ENCODE peak calls at places on chromosomes 3 and 15, in ten cellular contexts. U, W, J, H, B, P, K, I, O and L are unnamed samples.
A peak's percentile ranks its signal among the peaks of the same experiment; 100 is the strongest.

GRCh38 chr3:132997404-132997803 is 40.8 kb upstream of the TMEM108 start:
- DNase-seq in O (no peak), J (no peak), B (no peak), H (no peak), K (no peak), U (no peak), W (no peak), I (no peak), P (no peak), L (no peak)

GRCh38 chr3:62131620-62132019 is 241.7 kb downstream of the FEZF2 start:
- DNase-seq in H (no peak), J (no peak), K (no peak), B (peak; percentile 11), W (no peak), I (peak; percentile 16), U (no peak), O (no peak), P (no peak), L (no peak)

GRCh38 chr3:51687472-51688205 is 16.6 kb downstream of the TEX264 start:
- DNase-seq in U (no peak), B (peak; percentile 62), P (no peak), H (peak; percentile 62), I (no peak), J (no peak), W (no peak), O (peak; percentile 13), K (peak; percentile 71), L (no peak)

GRCh38 chr3:116905805-116906204 is 196.2 kb downstream of the TUSC7 start:
- DNase-seq in K (no peak), H (no peak), P (no peak), I (no peak), B (no peak), J (no peak), O (no peak), U (no peak), W (no peak), L (no peak)

GRCh38 chr3:107990433-107990832 is 100.4 kb downstream of the CD47 start:
- DNase-seq in P (no peak), O (no peak), K (no peak), W (no peak), J (no peak), H (no peak), U (no peak), B (no peak), I (no peak), L (no peak)

GRCh38 chr3:16513141-16514020 is at the start of gene RFTN1:
- DNase-seq in J (peak; percentile 67), W (no peak), U (peak; percentile 60), B (peak; percentile 70), H (peak; percentile 60), K (peak; percentile 60), O (peak; percentile 50), P (no peak), I (peak; percentile 60), L (peak; percentile 71)

GRCh38 chr3:131543714-131544113 is 40.9 kb upstream of the MRPL3 start:
- DNase-seq in B (peak; percentile 84), H (peak; percentile 73), I (peak; percentile 89), W (no peak), K (peak; percentile 85), U (no peak), P (peak; percentile 84), J (no peak), O (peak; percentile 38), L (no peak)

GRCh38 chr3:171028779-171029232 is 2.3 kb upstream of the SLC2A2 start:
- DNase-seq in I (peak; percentile 80), J (no peak), K (peak; percentile 88), W (peak; percentile 85), O (peak; percentile 23), B (peak; percentile 90), H (peak; percentile 13), P (no peak), U (no peak), L (no peak)

GRCh38 chr3:24315991-24316390 is 178.7 kb downstream of the THRB start:
- DNase-seq in I (no peak), J (no peak), O (no peak), B (no peak), W (peak; percentile 43), H (no peak), K (no peak), P (no peak), U (no peak), L (no peak)

GRCh38 chr15:96360581-96361308 is 30.2 kb downstream of the NR2F2 start:
- DNase-seq in J (peak; percentile 27), H (no peak), O (no peak), W (no peak), K (no peak), P (no peak), I (no peak), U (peak; percentile 60), B (no peak), L (no peak)

GRCh38 chr3:139897759-139898158 is 37.2 kb upstream of the CLSTN2 start:
- DNase-seq in U (no peak), W (no peak), I (no peak), O (peak; percentile 14), P (no peak), J (no peak), B (no peak), H (no peak), K (no peak), L (no peak)

GRCh38 chr3:42683875-42684593 is 1.3 kb upstream of the KLHL40 start:
- DNase-seq in J (no peak), K (peak; percentile 93), I (peak; percentile 82), W (peak; percentile 67), P (peak; percentile 86), U (no peak), H (peak; percentile 85), O (peak; percentile 97), B (peak; percentile 97), L (no peak)

GRCh38 chr3:127456471-127457093 is 134.0 kb downstream of the TPRA1 start:
- DNase-seq in O (peak; percentile 87), I (peak; percentile 33), U (no peak), H (no peak), J (no peak), K (peak; percentile 45), W (peak; percentile 1), P (peak; percentile 60), B (peak; percentile 63), L (no peak)

GRCh38 chr15:79132361-79132760 is 41.8 kb upstream of the RASGRF1 start:
- DNase-seq in O (no peak), W (no peak), K (no peak), H (no peak), J (no peak), P (no peak), I (no peak), U (no peak), B (no peak), L (no peak)

GRCh38 chr15:79128556-79128955 is 38.0 kb upstream of the RASGRF1 start:
- DNase-seq in I (no peak), J (no peak), O (no peak), U (no peak), H (no peak), P (no peak), W (no peak), K (no peak), B (no peak), L (no peak)

GRCh38 chr15:79129235-79129634 is 38.7 kb upstream of the RASGRF1 start:
- DNase-seq in H (no peak), B (no peak), U (no peak), K (no peak), P (no peak), J (no peak), W (no peak), O (no peak), I (no peak), L (no peak)

GRCh38 chr15:79132770-79133169 is 42.2 kb upstream of the RASGRF1 start:
- DNase-seq in P (no peak), K (no peak), O (no peak), I (no peak), H (no peak), B (no peak), W (no peak), J (no peak), U (no peak), L (no peak)

DNA sequence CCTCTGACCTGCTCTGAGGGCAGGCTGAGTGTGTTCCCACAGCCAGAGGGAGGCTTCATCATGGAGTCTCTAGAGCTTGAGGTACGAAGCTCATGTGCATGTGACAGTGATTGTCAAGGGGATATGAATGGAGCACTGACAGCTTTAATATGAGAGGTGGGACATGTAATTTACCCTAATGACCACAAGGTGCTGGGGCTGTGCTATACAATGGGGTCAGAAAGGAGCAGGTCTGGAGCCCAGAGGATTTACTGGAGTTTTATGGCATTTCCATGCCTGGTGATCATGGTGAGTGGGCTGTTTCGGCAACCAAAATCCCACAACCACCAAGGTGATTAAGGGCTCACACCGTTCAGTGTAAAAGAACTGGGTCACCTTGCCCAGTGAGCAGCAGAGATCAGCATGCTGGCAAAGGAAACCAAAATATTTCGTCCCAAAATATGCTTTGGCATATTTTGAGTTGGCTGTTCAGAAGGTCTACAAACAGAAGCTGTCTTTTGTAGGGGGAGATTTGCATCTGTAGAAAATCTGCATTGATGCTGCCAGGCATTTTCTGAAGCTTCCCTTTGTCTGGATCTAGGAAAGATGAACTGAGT is 40.1 kb upstream of the RASGRF1 start:
- DNase-seq in I (no peak), H (no peak), K (no peak), B (no peak), P (no peak), U (no peak), W (no peak), J (no peak), O (peak; percentile 14), L (no peak)
- TF ChIP-seq CTCF in I (no peak), H (no peak), K (no peak), B (no peak), P (no peak), U (no peak), W (peak; percentile 31), J (no peak), O (no peak), L (peak; percentile 29)

GRCh38 chr3:33377489-33377888 is 62.7 kb downstream of the UBP1 start:
- DNase-seq in U (no peak), O (no peak), K (no peak), J (no peak), I (no peak), W (no peak), P (no peak), H (no peak), B (no peak), L (no peak)
- TF ChIP-seq CTCF in U (no peak), O (no peak), K (peak; percentile 27), J (no peak), I (no peak), W (no peak), P (no peak), H (no peak), B (no peak), L (no peak)

DNA sequence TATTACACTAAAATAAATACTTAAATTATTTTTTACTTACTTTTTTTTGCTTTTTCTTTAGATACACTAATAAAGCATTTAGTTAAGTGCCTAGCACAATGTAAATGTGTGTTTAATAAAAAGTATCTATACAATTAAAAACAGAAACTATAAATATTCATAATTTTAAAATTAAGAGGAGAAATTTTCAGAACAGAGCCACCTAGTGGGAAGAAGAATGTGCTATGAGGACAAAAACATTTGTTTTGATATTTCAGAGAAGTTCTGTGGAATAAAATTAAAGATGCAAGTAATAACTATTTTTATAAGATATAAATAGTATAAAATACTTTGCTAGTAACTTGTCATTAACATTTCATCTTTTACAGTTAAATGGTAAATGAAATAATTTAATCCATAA is 33.6 kb upstream of the PLSCR5 start:
- DNase-seq in B (no peak), I (no peak), U (no peak), O (no peak), J (no peak), W (no peak), H (no peak), P (no peak), K (no peak), L (no peak)
- TF ChIP-seq CTCF in B (peak; percentile 40), I (peak; percentile 54), U (peak; percentile 45), O (peak; percentile 54), J (no peak), W (peak; percentile 57), H (peak; percentile 36), P (no peak), K (peak; percentile 83), L (peak; percentile 59)

GRCh38 chr15:80856400-80856799 is 77.2 kb downstream of the CEMIP start:
- DNase-seq in H (no peak), I (no peak), K (no peak), U (no peak), W (no peak), O (no peak), B (no peak), J (no peak), P (no peak), L (no peak)
- TF ChIP-seq CTCF in H (no peak), I (peak; percentile 30), K (peak; percentile 61), U (peak; percentile 46), W (peak; percentile 48), O (no peak), B (peak; percentile 35), J (no peak), P (no peak), L (no peak)